ENCODE peak calls at places on chromosome 14, in four cellular contexts. One of them, this sample, is unnamed. For H3K36me3, the result is how much of the 10 kb centered on the place peaks cover.

GRCh38 chr14:72776701-72777255 is 117.1 kb downstream of the DPF3 start:
- DNase-seq in Karpas-422: no peak
- DNase-seq in CD8-positive, alpha-beta memory T cell: no peak
- DNase-seq in uterus: no peak
- DNase-seq in this sample: no peak

GRCh38 chr14:32075636-32076277 is 1.3 kb upstream of the ARHGAP5 start:
- DNase-seq in Karpas-422: no peak
- DNase-seq in CD8-positive, alpha-beta memory T cell: no peak
- DNase-seq in uterus: no peak
- DNase-seq in this sample: no peak

GRCh38 chr14:59354666-59355065 is 110.5 kb downstream of the GPR135 start:
- DNase-seq in Karpas-422: no peak
- DNase-seq in CD8-positive, alpha-beta memory T cell: no peak
- DNase-seq in uterus: no peak
- DNase-seq in this sample: no peak

GRCh38 chr14:85573406-85573805 is 43.5 kb downstream of the FLRT2 start:
- DNase-seq in CD8-positive, alpha-beta memory T cell: no peak
- DNase-seq in Karpas-422: no peak
- DNase-seq in uterus: no peak
- DNase-seq in this sample: no peak

GRCh38 chr14:105136401-105137322 is 31.9 kb downstream of the JAG2 start:
- DNase-seq in uterus: no peak
- DNase-seq in CD8-positive, alpha-beta memory T cell: no peak
- DNase-seq in Karpas-422: no peak
- DNase-seq in this sample: no peak

GRCh38 chr14:73633517-73634332 is 11.1 kb upstream of the DNAL1 start:
- DNase-seq in CD8-positive, alpha-beta memory T cell: peak
- DNase-seq in Karpas-422: peak
- DNase-seq in uterus: peak
- DNase-seq in this sample: no peak

GRCh38 chr14:59870277-59871165 is at the start of gene RTN1:
- DNase-seq in uterus: peak
- DNase-seq in Karpas-422: peak
- DNase-seq in CD8-positive, alpha-beta memory T cell: no peak
- DNase-seq in this sample: no peak

GRCh38 chr14:101469382-101470251 is 91.7 kb upstream of the DIO3 start:
- DNase-seq in CD8-positive, alpha-beta memory T cell: no peak
- DNase-seq in Karpas-422: no peak
- DNase-seq in uterus: peak
- DNase-seq in this sample: no peak

GRCh38 chr14:67815573-67816235 is 686 bp downstream of the ZFYVE26 start:
- DNase-seq in Karpas-422: no peak
- DNase-seq in CD8-positive, alpha-beta memory T cell: no peak
- DNase-seq in uterus: no peak
- DNase-seq in this sample: no peak

GRCh38 chr14:65191716-65192115 is 89.4 kb upstream of the MAX start:
- DNase-seq in Karpas-422: no peak
- DNase-seq in uterus: no peak
- DNase-seq in CD8-positive, alpha-beta memory T cell: no peak
- DNase-seq in this sample: no peak

GRCh38 chr14:76292561-76292960 is 83.4 kb upstream of the ESRRB start:
- DNase-seq in uterus: no peak
- DNase-seq in CD8-positive, alpha-beta memory T cell: no peak
- DNase-seq in Karpas-422: no peak
- DNase-seq in this sample: no peak

GRCh38 chr14:101072070-101072469 is 168.5 kb upstream of the RTL1 start:
- DNase-seq in Karpas-422: peak
- DNase-seq in CD8-positive, alpha-beta memory T cell: no peak
- DNase-seq in uterus: peak
- DNase-seq in this sample: no peak

GRCh38 chr14:95356245-95356850 is 36.6 kb upstream of the CLMN start:
- DNase-seq in uterus: no peak
- DNase-seq in CD8-positive, alpha-beta memory T cell: no peak
- DNase-seq in Karpas-422: no peak
- DNase-seq in this sample: no peak

GRCh38 chr14:94043111-94043755 is 17.1 kb downstream of the OTUB2 start:
- DNase-seq in uterus: no peak
- DNase-seq in Karpas-422: no peak
- DNase-seq in CD8-positive, alpha-beta memory T cell: no peak
- DNase-seq in this sample: no peak

GRCh38 chr14:105364100-105364708 is 34.1 kb upstream of the TEX22 start:
- DNase-seq in uterus: no peak
- DNase-seq in CD8-positive, alpha-beta memory T cell: peak
- DNase-seq in Karpas-422: peak
- DNase-seq in this sample: no peak

GRCh38 chr14:92719890-92720323 is 28.5 kb downstream of the LGMN start:
- DNase-seq in Karpas-422: no peak
- DNase-seq in uterus: no peak
- DNase-seq in CD8-positive, alpha-beta memory T cell: no peak
- DNase-seq in this sample: no peak

GRCh38 chr14:55713496-55713895 is 133.5 kb downstream of the KTN1 start:
- DNase-seq in Karpas-422: no peak
- DNase-seq in uterus: no peak
- DNase-seq in CD8-positive, alpha-beta memory T cell: no peak
- DNase-seq in this sample: no peak

GRCh38 chr14:65531148-65531547 is 118.6 kb downstream of the FUT8 start:
- DNase-seq in uterus: no peak
- DNase-seq in Karpas-422: no peak
- DNase-seq in CD8-positive, alpha-beta memory T cell: no peak
- DNase-seq in this sample: no peak

GRCh38 chr14:90107789-90108188 is 46.0 kb downstream of the KCNK13 start:
- DNase-seq in CD8-positive, alpha-beta memory T cell: no peak
- DNase-seq in Karpas-422: no peak
- DNase-seq in uterus: no peak
- DNase-seq in this sample: no peak

GRCh38 chr14:89040080-89040437 is 215.6 kb downstream of the TTC8 start:
- DNase-seq in Karpas-422: no peak
- DNase-seq in CD8-positive, alpha-beta memory T cell: no peak
- DNase-seq in uterus: no peak
- DNase-seq in this sample: no peak

GRCh38 chr14:26113930-26114329 is 483.9 kb downstream of the NOVA1 start:
- DNase-seq in CD8-positive, alpha-beta memory T cell: no peak
- DNase-seq in Karpas-422: no peak
- DNase-seq in uterus: no peak
- DNase-seq in this sample: no peak

GRCh38 chr14:24943024-24943423 is 106.9 kb downstream of the STXBP6 start:
- DNase-seq in uterus: peak
- DNase-seq in CD8-positive, alpha-beta memory T cell: no peak
- DNase-seq in Karpas-422: no peak
- DNase-seq in this sample: no peak

GRCh38 chr14:26527095-26527494 is 70.7 kb downstream of the NOVA1 start:
- DNase-seq in Karpas-422: no peak
- DNase-seq in CD8-positive, alpha-beta memory T cell: no peak
- DNase-seq in uterus: no peak
- DNase-seq in this sample: no peak

GRCh38 chr14:90266441-90267154 is 10.2 kb downstream of the PSMC1 start:
- DNase-seq in uterus: no peak
- DNase-seq in Karpas-422: no peak
- DNase-seq in CD8-positive, alpha-beta memory T cell: no peak
- DNase-seq in this sample: no peak

GRCh38 chr14:97866664-97867063 is 1069.5 kb downstream of the VRK1 start:
- DNase-seq in Karpas-422: no peak
- DNase-seq in CD8-positive, alpha-beta memory T cell: no peak
- DNase-seq in uterus: no peak
- DNase-seq in this sample: no peak

GRCh38 chr14:50303744-50304471 is 8.1 kb downstream of the L2HGDH start:
- DNase-seq in CD8-positive, alpha-beta memory T cell: no peak
- DNase-seq in Karpas-422: peak
- DNase-seq in uterus: no peak
- DNase-seq in this sample: no peak

GRCh38 chr14:100567877-100568163 is 19.4 kb downstream of the BEGAIN start:
- DNase-seq in uterus: no peak
- DNase-seq in Karpas-422: no peak
- DNase-seq in CD8-positive, alpha-beta memory T cell: no peak
- DNase-seq in this sample: no peak

GRCh38 chr14:94021416-94022157 is 4.6 kb upstream of the OTUB2 start:
- DNase-seq in uterus: no peak
- DNase-seq in CD8-positive, alpha-beta memory T cell: no peak
- DNase-seq in Karpas-422: no peak
- DNase-seq in this sample: no peak

GRCh38 chr14:103656031-103656757 is 27.2 kb downstream of the KLC1 start:
- DNase-seq in CD8-positive, alpha-beta memory T cell: no peak
- DNase-seq in uterus: no peak
- DNase-seq in Karpas-422: no peak
- DNase-seq in this sample: no peak

GRCh38 chr14:97771340-97772045 is 974.3 kb downstream of the VRK1 start:
- DNase-seq in Karpas-422: no peak
- DNase-seq in uterus: no peak
- DNase-seq in CD8-positive, alpha-beta memory T cell: no peak
- DNase-seq in this sample: no peak

GRCh38 chr14:106347890-106348755 is 821.7 kb downstream of the TMEM121 start:
- DNase-seq in CD8-positive, alpha-beta memory T cell: no peak
- DNase-seq in Karpas-422: no peak
- DNase-seq in uterus: no peak
- DNase-seq in this sample: no peak

GRCh38 chr14:66477567-66477966 is 8.6 kb upstream of the CCDC196 start:
- DNase-seq in CD8-positive, alpha-beta memory T cell: no peak
- DNase-seq in uterus: no peak
- DNase-seq in Karpas-422: peak
- DNase-seq in this sample: no peak

DNA sequence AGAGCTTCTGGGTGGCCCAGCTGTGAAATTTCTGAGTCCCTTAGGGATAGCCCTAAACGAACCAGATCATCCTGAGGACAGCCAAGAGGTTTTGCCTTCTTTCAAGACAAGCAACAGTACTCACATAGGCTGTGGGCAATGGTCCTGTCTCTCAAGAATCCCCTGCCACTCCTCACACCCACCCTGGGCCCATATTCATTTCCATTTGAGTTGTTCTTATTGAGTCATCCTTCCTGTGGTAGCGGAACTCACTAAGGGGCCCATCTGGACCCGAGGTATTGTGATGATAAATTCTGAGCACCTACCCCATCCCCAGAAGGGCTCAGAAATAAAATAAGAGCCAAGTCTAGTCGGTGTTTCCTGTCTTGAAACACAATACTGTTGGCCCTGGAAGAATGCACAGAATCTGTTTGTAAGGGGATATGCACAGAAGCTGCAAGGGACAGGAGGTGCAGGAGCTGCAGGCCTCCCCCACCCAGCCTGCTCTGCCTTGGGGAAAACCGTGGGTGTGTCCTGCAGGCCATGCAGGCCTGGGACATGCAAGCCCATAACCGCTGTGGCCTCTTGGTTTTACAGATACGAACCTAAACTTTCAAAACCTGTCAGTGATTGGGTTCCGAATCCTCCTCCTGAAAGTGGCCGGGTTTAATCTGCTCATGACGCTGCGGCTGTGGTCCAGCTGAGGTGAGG is 38.9 kb downstream of the DAD1 start:
- DNase-seq in CD8-positive, alpha-beta memory T cell: peak
- DNase-seq in Karpas-422: peak
- DNase-seq in uterus: no peak
- DNase-seq in this sample: no peak
- H3K36me3 ChIP-seq in CD8-positive, alpha-beta memory T cell: half or more
- H3K36me3 ChIP-seq in Karpas-422: under half
- H3K36me3 ChIP-seq in uterus: under half
- H3K36me3 ChIP-seq in this sample: under half

GRCh38 chr14:20295067-20295466 is 10.7 kb downstream of the TTC5 start:
- DNase-seq in uterus: no peak
- DNase-seq in CD8-positive, alpha-beta memory T cell: no peak
- DNase-seq in Karpas-422: no peak
- DNase-seq in this sample: no peak
- H3K36me3 ChIP-seq in uterus: under half
- H3K36me3 ChIP-seq in CD8-positive, alpha-beta memory T cell: under half
- H3K36me3 ChIP-seq in Karpas-422: half or more
- H3K36me3 ChIP-seq in this sample: half or more

GRCh38 chr14:74820288-74820687 is 55.7 kb downstream of the PROX2 start:
- DNase-seq in CD8-positive, alpha-beta memory T cell: no peak
- DNase-seq in Karpas-422: no peak
- DNase-seq in uterus: no peak
- DNase-seq in this sample: no peak
- H3K36me3 ChIP-seq in CD8-positive, alpha-beta memory T cell: under half
- H3K36me3 ChIP-seq in Karpas-422: half or more
- H3K36me3 ChIP-seq in uterus: under half
- H3K36me3 ChIP-seq in this sample: under half

DNA sequence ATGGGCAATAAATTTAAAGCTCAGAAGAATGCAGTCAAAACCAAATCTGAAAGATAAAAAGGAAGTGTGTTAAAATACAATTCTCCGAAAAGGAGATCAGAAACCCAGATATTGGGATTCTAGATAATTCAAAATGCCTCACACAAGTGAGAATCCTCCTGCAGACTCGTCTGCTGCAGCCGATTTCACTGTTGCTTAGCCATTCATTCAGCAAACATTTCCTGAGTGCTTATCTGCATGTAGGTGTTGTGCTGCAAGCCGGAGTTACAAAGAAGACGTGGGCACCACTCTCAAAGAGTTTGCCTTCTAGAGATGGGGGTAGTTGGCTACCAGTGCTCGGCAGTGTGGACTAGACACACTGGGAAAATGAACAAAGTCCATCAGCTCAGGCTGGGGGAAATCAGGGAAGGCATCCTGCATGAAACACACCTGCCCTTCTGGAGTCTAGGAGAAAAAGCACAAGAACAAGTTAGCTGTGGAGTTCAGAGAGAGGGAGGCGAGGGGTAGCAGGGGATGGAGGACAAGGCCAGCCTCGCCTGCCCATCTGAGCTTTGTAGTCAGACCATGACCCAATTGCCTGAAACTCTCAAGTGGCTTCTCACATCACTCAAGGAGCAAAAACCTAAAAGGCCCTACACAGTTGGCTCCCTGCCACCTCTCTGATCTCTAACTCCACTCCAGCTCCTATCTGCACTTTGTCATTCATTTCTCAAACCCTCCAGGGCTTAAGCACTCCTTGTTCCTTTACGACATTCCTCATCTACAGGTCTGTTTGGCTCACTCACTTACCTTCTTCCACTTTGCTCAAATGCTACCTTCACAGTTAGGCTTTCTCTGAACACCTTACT is 310.0 kb upstream of the DDHD1 start:
- DNase-seq in uterus: no peak
- DNase-seq in Karpas-422: no peak
- DNase-seq in CD8-positive, alpha-beta memory T cell: no peak
- DNase-seq in this sample: no peak
- H3K36me3 ChIP-seq in uterus: under half
- H3K36me3 ChIP-seq in Karpas-422: under half
- H3K36me3 ChIP-seq in CD8-positive, alpha-beta memory T cell: under half
- H3K36me3 ChIP-seq in this sample: under half